ENCODE peak calls at places on chromosomes 12 and 14, in four cellular contexts. X is HCT116, Y is K562, D is SK-N-SH. I is an unnamed sample.

GRCh38 chr14:91649930-91650329 is 82.0 kb downstream of the CATSPERB start:
- DNase-seq in Y (peak), X (peak), D (peak), I (no peak)

GRCh38 chr12:25110260-25110659 is 84.7 kb downstream of the DNAI7 start:
- DNase-seq in Y (no peak), D (no peak), X (no peak), I (no peak)

GRCh38 chr12:42320796-42321195 is 5.1 kb downstream of the ZCRB1 start:
- DNase-seq in D (no peak), Y (no peak), X (no peak), I (no peak)

GRCh38 chr12:25558566-25558965 is 5.5 kb upstream of the LMNTD1 start:
- DNase-seq in D (no peak), Y (no peak), X (no peak), I (no peak)

GRCh38 chr14:104550340-104550848 is 29.2 kb upstream of the C14orf180 start:
- DNase-seq in X (no peak), D (peak), Y (no peak), I (no peak)

GRCh38 chr12:6452245-6452731 is 446 bp downstream of the TAPBPL start:
- DNase-seq in D (peak), Y (no peak), X (no peak), I (no peak)

GRCh38 chr14:104870368-104871144 is 5.5 kb downstream of the CEP170B start:
- DNase-seq in Y (peak), D (peak), X (no peak), I (no peak)

GRCh38 chr14:50797250-50798047 is 33.5 kb downstream of the NIN start:
- DNase-seq in D (no peak), X (no peak), Y (no peak), I (no peak)

GRCh38 chr12:112820796-112821195 is 29.2 kb downstream of the RPH3A start:
- DNase-seq in D (no peak), X (no peak), Y (no peak), I (no peak)

GRCh38 chr14:77707355-77707723 is 484 bp downstream of the ALKBH1 start:
- DNase-seq in Y (peak), D (peak), X (no peak), I (peak)
- TF ChIP-seq SIN3A in Y (no peak), D (no peak), X (no peak), I (no peak)

DNA sequence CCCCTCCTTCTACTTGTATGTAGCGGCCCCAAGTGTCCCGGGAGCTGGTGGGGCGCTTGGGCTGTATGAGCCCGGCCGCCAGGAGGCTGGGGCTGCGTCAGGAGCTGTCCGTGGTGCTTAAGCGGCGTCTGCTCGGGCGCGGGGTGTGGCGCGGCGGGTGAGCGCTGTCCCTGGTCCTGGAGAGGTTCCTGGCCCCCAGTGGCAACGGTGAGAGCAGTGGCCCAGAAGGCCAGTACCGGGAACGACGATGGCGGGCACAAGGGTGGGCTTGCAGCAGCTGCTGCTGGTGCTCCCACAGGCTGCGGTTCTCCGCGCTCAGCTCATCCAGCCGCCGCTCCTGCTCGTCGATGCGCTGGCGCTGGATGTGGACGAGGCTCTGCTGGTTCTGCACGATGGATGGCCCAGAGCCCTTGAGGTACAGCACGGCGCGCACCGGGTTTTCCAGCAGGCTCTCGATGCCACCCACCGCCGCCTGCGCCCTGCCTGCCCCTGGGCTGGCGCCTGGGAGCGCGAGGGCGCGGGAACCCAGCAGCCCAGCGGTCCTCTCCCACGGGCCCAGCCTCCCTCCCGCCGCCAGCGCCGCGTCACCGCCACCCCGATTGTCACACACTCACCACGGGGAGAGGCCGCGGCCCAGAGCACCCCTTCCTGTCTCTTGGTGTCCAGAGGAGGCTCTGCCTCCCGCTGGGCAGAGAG is 41.9 kb upstream of the FKBP4 start:
- DNase-seq in D (peak), Y (peak), X (peak), I (no peak)
- TF ChIP-seq REST in D (peak), Y (peak), X (peak), I (peak)

DNA sequence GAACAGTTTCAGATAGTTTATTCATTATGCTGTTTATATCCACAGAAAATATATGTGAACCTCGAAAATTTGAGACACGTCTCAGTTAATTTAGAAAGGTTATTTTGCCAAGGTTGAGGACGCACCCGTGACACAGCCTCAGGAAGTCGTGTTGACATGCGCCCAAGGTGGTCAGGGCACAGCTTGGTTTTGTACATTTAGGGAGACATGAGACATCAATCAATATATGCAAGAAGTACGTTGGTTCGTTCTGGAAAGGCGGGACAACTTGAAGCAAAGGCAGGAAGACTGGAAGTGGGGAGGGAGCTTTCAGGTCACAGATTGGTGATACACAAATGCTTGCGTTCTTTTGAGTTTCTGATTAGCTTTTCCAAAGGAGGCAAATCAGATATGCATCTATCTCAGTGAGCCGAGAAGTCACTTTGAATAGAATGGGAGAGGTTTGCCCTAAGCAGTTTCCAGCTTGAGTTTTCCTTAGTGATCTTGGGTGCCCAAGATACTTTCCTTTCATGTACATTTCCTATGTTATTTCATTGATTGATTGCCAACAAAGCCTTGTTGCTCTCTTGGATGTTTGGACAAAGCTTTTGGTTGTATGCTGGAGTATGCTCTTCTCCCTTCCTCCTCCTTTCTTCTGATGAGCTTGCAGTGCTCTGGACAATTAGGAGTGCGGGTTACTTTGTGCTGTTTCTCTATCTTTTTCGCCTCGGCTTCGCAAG is 3.2 kb downstream of the SNAPC1 start:
- DNase-seq in X (no peak), D (no peak), Y (no peak), I (no peak)
- H3K4me3 ChIP-seq in X (no peak), D (peak), Y (peak), I (peak)

DNA sequence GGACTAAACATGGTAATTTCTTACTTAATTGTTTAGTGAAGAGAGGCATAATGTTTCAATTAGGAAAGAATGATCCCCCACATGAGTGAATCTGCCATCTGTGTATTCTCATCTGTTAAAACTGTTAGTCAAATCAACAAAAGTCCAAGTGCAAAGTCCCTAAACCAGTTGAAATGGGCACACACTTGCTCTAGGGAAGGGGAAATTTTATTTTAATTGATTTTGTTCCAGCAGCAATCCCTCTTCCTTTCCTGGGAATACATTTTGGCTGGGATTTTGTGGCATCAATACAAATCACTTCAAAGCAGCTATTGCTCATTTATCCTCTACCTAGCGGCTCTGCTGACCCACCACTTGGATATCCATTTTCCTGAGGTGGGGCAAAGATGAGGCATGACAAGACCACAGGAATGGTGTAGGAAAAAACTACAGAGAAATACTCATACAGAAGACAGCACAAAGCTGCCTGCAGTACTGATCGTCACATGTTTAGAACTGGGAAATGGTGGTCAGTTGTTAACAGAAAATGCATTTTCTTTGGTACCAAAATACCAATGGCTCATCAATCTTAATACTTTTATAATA is 9.9 kb upstream of the SSTR1 start:
- DNase-seq in D (no peak), X (no peak), Y (no peak), I (no peak)
- TF ChIP-seq SIN3A in D (no peak), X (no peak), Y (no peak), I (no peak)

GRCh38 chr12:65119063-65119462 is 2.0 kb downstream of the WIF1 start:
- DNase-seq in Y (no peak), D (no peak), X (no peak), I (no peak)

GRCh38 chr12:65121956-65122469 is 908 bp upstream of the WIF1 start:
- DNase-seq in Y (no peak), X (no peak), D (no peak), I (no peak)

GRCh38 chr12:65123435-65124063 is 2.4 kb upstream of the WIF1 start:
- DNase-seq in D (peak), Y (no peak), X (no peak), I (no peak)

GRCh38 chr12:65122661-65123060 is 1.6 kb upstream of the WIF1 start:
- DNase-seq in Y (no peak), X (no peak), D (no peak), I (no peak)

DNA sequence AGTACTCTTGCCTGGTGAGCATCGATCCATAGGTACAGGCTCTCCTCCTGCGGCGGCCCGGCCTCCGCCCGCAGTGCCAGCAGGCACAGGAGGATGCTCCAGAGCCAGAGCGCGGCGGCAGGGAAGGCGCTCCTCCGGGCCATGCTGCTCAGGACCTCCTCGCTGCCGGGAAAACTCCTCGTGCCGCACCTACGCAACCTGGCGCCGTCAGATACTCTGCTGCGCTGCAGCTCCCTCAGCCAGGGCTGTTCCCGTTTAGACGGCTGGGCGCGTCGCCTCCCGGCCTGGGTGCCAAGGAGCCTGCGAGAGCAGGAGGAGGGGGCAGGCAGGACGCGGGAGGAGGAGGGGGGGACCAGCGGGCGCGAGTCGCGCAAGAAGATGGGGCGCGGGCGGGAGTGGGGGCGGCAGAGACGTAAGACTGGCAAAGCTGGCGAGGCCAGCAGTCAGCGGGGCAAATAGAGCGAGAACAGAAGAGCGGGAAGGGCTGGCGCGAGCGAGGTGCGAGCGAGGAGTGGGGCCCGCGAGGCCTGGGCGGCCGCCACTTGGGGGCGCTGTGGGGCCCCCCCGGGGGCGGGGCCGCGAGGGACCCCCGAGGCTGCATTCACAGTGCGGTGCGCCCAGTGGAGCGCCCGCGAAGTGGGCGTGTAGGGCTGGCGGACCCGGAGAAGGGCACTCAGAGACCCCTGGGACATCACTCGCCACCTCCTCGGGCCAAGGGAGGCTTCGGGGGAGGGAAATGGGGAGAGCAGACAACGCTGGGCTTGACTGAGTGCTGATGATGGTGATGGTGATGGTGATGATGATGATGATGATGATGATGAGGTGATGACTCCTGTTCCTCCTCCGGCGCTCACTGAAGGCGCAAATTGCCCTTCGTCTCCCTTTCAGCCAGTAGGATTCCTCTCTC is at the start of gene WIF1:
- DNase-seq in Y (no peak), D (peak), X (no peak), I (no peak)
- TF ChIP-seq REST in Y (no peak), D (no peak), X (no peak), I (no peak)

DNA sequence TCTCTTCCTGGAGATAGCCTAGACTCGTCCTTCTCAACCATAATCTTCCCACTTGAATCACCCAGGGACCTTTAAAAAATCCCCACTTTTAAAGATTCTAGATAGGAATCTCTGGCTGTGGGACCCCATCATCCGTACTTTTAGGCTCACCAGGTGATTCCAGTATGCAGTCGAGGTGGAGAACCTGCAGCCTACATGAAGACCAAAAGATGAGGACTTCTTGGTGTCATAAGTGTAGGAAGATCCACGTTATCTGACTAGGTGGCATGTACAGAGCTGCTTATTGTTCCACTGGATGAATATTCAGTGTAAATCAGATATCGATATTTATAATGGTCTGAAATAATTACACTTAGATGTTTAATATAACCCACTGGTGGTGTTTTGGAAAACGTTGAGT is 2.6 kb downstream of the PRKCH start:
- DNase-seq in X (no peak), D (no peak), Y (no peak), I (no peak)
- H3K4me3 ChIP-seq in X (no peak), D (no peak), Y (no peak), I (no peak)

I was measured in Panc1.